ENCODE peak calls at places on chromosomes 13 and 19, in seven cellular contexts. One of them, this sample, is unnamed. For H3K4me1, the result is how much of the 10 kb centered on the place peaks cover.

GRCh38 chr19:719636-720377 is 11.1 kb downstream of the PALM start:
- DNase-seq in BE2C: peak
- DNase-seq in A549: no peak
- DNase-seq in lower lobe of right lung: no peak
- DNase-seq in body of pancreas: no peak
- DNase-seq in Peyer's patch: no peak
- DNase-seq in colonic mucosa: no peak
- DNase-seq in this sample: peak

GRCh38 chr19:1882089-1882785 is 3.1 kb downstream of the ABHD17A start:
- DNase-seq in colonic mucosa: no peak
- DNase-seq in lower lobe of right lung: no peak
- DNase-seq in A549: no peak
- DNase-seq in BE2C: no peak
- DNase-seq in body of pancreas: no peak
- DNase-seq in Peyer's patch: peak
- DNase-seq in this sample: no peak

GRCh38 chr13:113589251-113589960 is 4.9 kb downstream of the TFDP1 start:
- DNase-seq in lower lobe of right lung: peak
- DNase-seq in A549: no peak
- DNase-seq in colonic mucosa: peak
- DNase-seq in Peyer's patch: peak
- DNase-seq in BE2C: no peak
- DNase-seq in body of pancreas: no peak
- DNase-seq in this sample: peak

GRCh38 chr13:82674546-82674945 is 1207.7 kb downstream of the SLITRK1 start:
- DNase-seq in A549: no peak
- DNase-seq in BE2C: no peak
- DNase-seq in colonic mucosa: no peak
- DNase-seq in Peyer's patch: no peak
- DNase-seq in lower lobe of right lung: no peak
- DNase-seq in body of pancreas: no peak
- DNase-seq in this sample: no peak

GRCh38 chr13:79988573-79988972 is 352.4 kb downstream of the SPRY2 start:
- DNase-seq in Peyer's patch: peak
- DNase-seq in A549: no peak
- DNase-seq in body of pancreas: no peak
- DNase-seq in BE2C: no peak
- DNase-seq in colonic mucosa: no peak
- DNase-seq in lower lobe of right lung: no peak
- DNase-seq in this sample: no peak

GRCh38 chr19:4575978-4576933 is 16.8 kb upstream of the SEMA6B start:
- DNase-seq in colonic mucosa: peak
- DNase-seq in BE2C: peak
- DNase-seq in A549: peak
- DNase-seq in body of pancreas: peak
- DNase-seq in Peyer's patch: peak
- DNase-seq in lower lobe of right lung: no peak
- DNase-seq in this sample: peak

GRCh38 chr13:77225946-77226345 is 100.9 kb downstream of the MYCBP2 start:
- DNase-seq in A549: no peak
- DNase-seq in lower lobe of right lung: no peak
- DNase-seq in body of pancreas: no peak
- DNase-seq in BE2C: no peak
- DNase-seq in Peyer's patch: no peak
- DNase-seq in colonic mucosa: no peak
- DNase-seq in this sample: no peak

GRCh38 chr13:44759723-44760360 is 183.7 kb upstream of the TSC22D1 start:
- DNase-seq in A549: no peak
- DNase-seq in body of pancreas: peak
- DNase-seq in BE2C: no peak
- DNase-seq in Peyer's patch: no peak
- DNase-seq in colonic mucosa: no peak
- DNase-seq in lower lobe of right lung: peak
- DNase-seq in this sample: no peak

GRCh38 chr19:3970808-3971598 is at the start of gene DAPK3:
- DNase-seq in BE2C: peak
- DNase-seq in A549: peak
- DNase-seq in body of pancreas: peak
- DNase-seq in lower lobe of right lung: peak
- DNase-seq in Peyer's patch: peak
- DNase-seq in colonic mucosa: peak
- DNase-seq in this sample: peak

GRCh38 chr13:95937700-95938320 is 115.4 kb downstream of the UGGT2 start:
- DNase-seq in BE2C: no peak
- DNase-seq in body of pancreas: no peak
- DNase-seq in lower lobe of right lung: no peak
- DNase-seq in colonic mucosa: no peak
- DNase-seq in A549: no peak
- DNase-seq in Peyer's patch: no peak
- DNase-seq in this sample: no peak

GRCh38 chr19:41691268-41691970 is 3.3 kb upstream of the CEACAM7 start:
- DNase-seq in colonic mucosa: peak
- DNase-seq in Peyer's patch: no peak
- DNase-seq in BE2C: peak
- DNase-seq in lower lobe of right lung: no peak
- DNase-seq in A549: peak
- DNase-seq in body of pancreas: peak
- DNase-seq in this sample: no peak

GRCh38 chr13:45434556-45435371 is 16.6 kb upstream of the SLC25A30 start:
- DNase-seq in body of pancreas: no peak
- DNase-seq in Peyer's patch: peak
- DNase-seq in A549: no peak
- DNase-seq in BE2C: no peak
- DNase-seq in lower lobe of right lung: no peak
- DNase-seq in colonic mucosa: peak
- DNase-seq in this sample: no peak

GRCh38 chr19:29605653-29606419 is at the start of gene POP4:
- DNase-seq in BE2C: peak
- DNase-seq in A549: peak
- DNase-seq in colonic mucosa: peak
- DNase-seq in lower lobe of right lung: peak
- DNase-seq in Peyer's patch: peak
- DNase-seq in body of pancreas: peak
- DNase-seq in this sample: peak

GRCh38 chr13:39321578-39321977 is 281.4 kb downstream of the LHFPL6 start:
- DNase-seq in A549: no peak
- DNase-seq in lower lobe of right lung: no peak
- DNase-seq in BE2C: no peak
- DNase-seq in body of pancreas: no peak
- DNase-seq in Peyer's patch: no peak
- DNase-seq in colonic mucosa: no peak
- DNase-seq in this sample: no peak

GRCh38 chr13:19888799-19889198 is 25.4 kb upstream of the ZMYM5 start:
- DNase-seq in body of pancreas: no peak
- DNase-seq in BE2C: no peak
- DNase-seq in A549: no peak
- DNase-seq in Peyer's patch: no peak
- DNase-seq in colonic mucosa: no peak
- DNase-seq in lower lobe of right lung: no peak
- DNase-seq in this sample: no peak

GRCh38 chr19:44701228-44701627 is 2.3 kb downstream of the CEACAM16 start:
- DNase-seq in A549: no peak
- DNase-seq in lower lobe of right lung: no peak
- DNase-seq in body of pancreas: no peak
- DNase-seq in BE2C: no peak
- DNase-seq in Peyer's patch: no peak
- DNase-seq in colonic mucosa: no peak
- DNase-seq in this sample: no peak

GRCh38 chr19:53792721-53793433 is 31.2 kb downstream of the NLRP12 start:
- DNase-seq in Peyer's patch: peak
- DNase-seq in body of pancreas: peak
- DNase-seq in A549: peak
- DNase-seq in lower lobe of right lung: peak
- DNase-seq in BE2C: peak
- DNase-seq in colonic mucosa: peak
- DNase-seq in this sample: peak

GRCh38 chr13:69755101-69755500 is 352.5 kb upstream of the ATXN8OS start:
- DNase-seq in BE2C: no peak
- DNase-seq in Peyer's patch: no peak
- DNase-seq in colonic mucosa: no peak
- DNase-seq in body of pancreas: no peak
- DNase-seq in A549: no peak
- DNase-seq in lower lobe of right lung: no peak
- DNase-seq in this sample: no peak

DNA sequence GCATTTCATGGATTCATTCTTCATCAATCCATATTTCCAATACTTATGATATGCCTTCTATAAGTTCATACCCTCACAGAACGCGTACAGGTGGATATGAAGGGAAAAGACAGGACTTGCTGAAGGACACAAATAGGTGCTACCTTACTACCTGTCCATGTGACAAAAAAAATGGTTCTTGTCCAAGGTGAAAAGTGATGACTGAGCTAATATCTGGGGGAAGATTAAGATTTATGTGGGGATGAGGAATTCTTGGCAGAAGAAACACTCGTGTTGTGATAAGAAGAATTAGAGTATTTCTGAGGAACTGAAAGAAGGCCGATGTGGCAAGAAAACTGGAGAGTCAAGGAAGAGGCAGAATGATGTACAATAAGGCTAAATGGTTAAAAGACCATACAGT is 356.4 kb upstream of the ATXN8OS start:
- DNase-seq in body of pancreas: no peak
- DNase-seq in colonic mucosa: no peak
- DNase-seq in Peyer's patch: no peak
- DNase-seq in A549: no peak
- DNase-seq in lower lobe of right lung: no peak
- DNase-seq in BE2C: no peak
- DNase-seq in this sample: no peak
- TF ChIP-seq CTCF in body of pancreas: no peak
- TF ChIP-seq CTCF in colonic mucosa: no peak
- TF ChIP-seq CTCF in Peyer's patch: no peak
- TF ChIP-seq CTCF in A549: no peak
- TF ChIP-seq CTCF in lower lobe of right lung: no peak
- TF ChIP-seq CTCF in BE2C: no peak
- TF ChIP-seq CTCF in this sample: no peak

DNA sequence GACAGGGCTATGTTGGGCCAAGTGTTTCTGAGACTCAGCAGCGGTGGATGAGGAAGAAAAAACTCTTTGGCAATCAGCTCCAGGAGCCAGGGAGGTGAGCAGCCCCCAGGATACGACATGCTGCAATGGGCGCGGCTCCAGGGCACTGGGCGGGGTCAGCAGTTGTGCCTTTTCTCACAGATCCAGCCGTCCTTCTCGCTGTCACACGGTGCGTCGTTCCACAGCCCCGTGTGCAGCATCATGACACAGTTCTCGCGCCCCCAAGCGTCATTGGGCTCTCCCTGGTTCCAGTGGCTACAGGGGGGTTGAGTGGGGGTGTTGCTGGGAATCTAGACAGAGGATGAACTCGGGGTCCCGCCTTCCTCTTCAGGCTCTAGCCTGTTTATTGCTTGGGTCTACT is 2.7 kb downstream of the CLEC4G start:
- DNase-seq in BE2C: no peak
- DNase-seq in colonic mucosa: no peak
- DNase-seq in body of pancreas: peak
- DNase-seq in A549: no peak
- DNase-seq in Peyer's patch: no peak
- DNase-seq in lower lobe of right lung: no peak
- DNase-seq in this sample: no peak
- H3K4me3 ChIP-seq in BE2C: no peak
- H3K4me3 ChIP-seq in colonic mucosa: no peak
- H3K4me3 ChIP-seq in body of pancreas: no peak
- H3K4me3 ChIP-seq in A549: no peak
- H3K4me3 ChIP-seq in Peyer's patch: no peak
- H3K4me3 ChIP-seq in lower lobe of right lung: no peak
- H3K4me3 ChIP-seq in this sample: no peak

GRCh38 chr19:35117791-35118190 is 2.2 kb downstream of the FXYD3 start:
- DNase-seq in Peyer's patch: no peak
- DNase-seq in body of pancreas: no peak
- DNase-seq in colonic mucosa: peak
- DNase-seq in A549: no peak
- DNase-seq in BE2C: no peak
- DNase-seq in lower lobe of right lung: no peak
- DNase-seq in this sample: no peak

GRCh38 chr19:35114656-35115537 is 726 bp upstream of the FXYD3 start:
- DNase-seq in body of pancreas: peak
- DNase-seq in Peyer's patch: peak
- DNase-seq in BE2C: peak
- DNase-seq in A549: peak
- DNase-seq in lower lobe of right lung: peak
- DNase-seq in colonic mucosa: peak
- DNase-seq in this sample: peak

GRCh38 chr19:35116085-35116801 is 620 bp downstream of the FXYD3 start:
- DNase-seq in A549: no peak
- DNase-seq in colonic mucosa: peak
- DNase-seq in body of pancreas: peak
- DNase-seq in BE2C: no peak
- DNase-seq in Peyer's patch: peak
- DNase-seq in lower lobe of right lung: peak
- DNase-seq in this sample: no peak

GRCh38 chr19:35117017-35117570 is 1.5 kb downstream of the FXYD3 start:
- DNase-seq in body of pancreas: no peak
- DNase-seq in Peyer's patch: no peak
- DNase-seq in BE2C: no peak
- DNase-seq in lower lobe of right lung: no peak
- DNase-seq in A549: no peak
- DNase-seq in colonic mucosa: no peak
- DNase-seq in this sample: no peak

DNA sequence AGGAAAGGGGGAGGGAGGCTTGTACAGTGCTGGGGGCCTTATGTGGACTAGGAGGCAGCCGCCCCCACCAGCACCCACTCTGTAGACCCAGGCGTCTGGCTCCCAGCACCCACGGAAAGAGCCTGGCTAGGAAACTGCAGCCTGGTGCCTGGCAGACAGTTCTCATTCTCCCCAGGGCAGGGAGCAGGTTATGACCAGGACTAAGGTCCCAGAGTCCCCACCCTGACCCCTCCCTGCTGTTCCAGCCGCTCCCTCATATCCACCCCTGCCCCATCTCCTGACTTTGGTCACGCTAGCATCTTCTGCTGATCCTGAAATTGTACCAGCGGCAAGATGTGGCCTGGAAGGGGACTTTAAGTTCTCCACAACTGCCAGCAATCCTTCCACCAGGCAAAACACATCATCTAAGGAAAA is at the start of gene FXYD3:
- DNase-seq in colonic mucosa: peak
- DNase-seq in A549: no peak
- DNase-seq in body of pancreas: no peak
- DNase-seq in Peyer's patch: peak
- DNase-seq in lower lobe of right lung: no peak
- DNase-seq in BE2C: no peak
- DNase-seq in this sample: no peak
- H3K4me1 ChIP-seq in colonic mucosa: under half
- H3K4me1 ChIP-seq in A549: under half
- H3K4me1 ChIP-seq in body of pancreas: under half
- H3K4me1 ChIP-seq in Peyer's patch: under half
- H3K4me1 ChIP-seq in lower lobe of right lung: under half
- H3K4me1 ChIP-seq in BE2C: under half
- H3K4me1 ChIP-seq in this sample: under half

GRCh38 chr13:28684257-28684656 is 25.3 kb downstream of the POMP start:
- DNase-seq in lower lobe of right lung: no peak
- DNase-seq in A549: no peak
- DNase-seq in BE2C: peak
- DNase-seq in colonic mucosa: peak
- DNase-seq in Peyer's patch: peak
- DNase-seq in body of pancreas: no peak
- DNase-seq in this sample: no peak

GRCh38 chr13:28679628-28680027 is 20.7 kb downstream of the POMP start:
- DNase-seq in Peyer's patch: no peak
- DNase-seq in colonic mucosa: no peak
- DNase-seq in A549: no peak
- DNase-seq in lower lobe of right lung: no peak
- DNase-seq in body of pancreas: no peak
- DNase-seq in BE2C: no peak
- DNase-seq in this sample: no peak

GRCh38 chr13:28680541-28680940 is 21.6 kb downstream of the POMP start:
- DNase-seq in Peyer's patch: no peak
- DNase-seq in BE2C: no peak
- DNase-seq in A549: no peak
- DNase-seq in colonic mucosa: no peak
- DNase-seq in lower lobe of right lung: no peak
- DNase-seq in body of pancreas: no peak
- DNase-seq in this sample: no peak

GRCh38 chr13:28678809-28679208 is 19.9 kb downstream of the POMP start:
- DNase-seq in body of pancreas: no peak
- DNase-seq in Peyer's patch: no peak
- DNase-seq in colonic mucosa: no peak
- DNase-seq in BE2C: no peak
- DNase-seq in lower lobe of right lung: no peak
- DNase-seq in A549: no peak
- DNase-seq in this sample: no peak
- TF ChIP-seq CTCF in body of pancreas: no peak
- TF ChIP-seq CTCF in Peyer's patch: no peak
- TF ChIP-seq CTCF in colonic mucosa: no peak
- TF ChIP-seq CTCF in BE2C: peak
- TF ChIP-seq CTCF in lower lobe of right lung: no peak
- TF ChIP-seq CTCF in A549: no peak
- TF ChIP-seq CTCF in this sample: no peak